ENCODE peak calls at places on chromosomes 12 and 14, in five cellular contexts. F, Y, P, T and I are unnamed samples.

GRCh38 chr12:128810182-128811127 is 13.3 kb downstream of the SLC15A4 start:
- DNase-seq in P (no peak), F (no peak), T (no peak), Y (no peak), I (no peak)

GRCh38 chr14:50839048-50839447 is 8.1 kb upstream of the NIN start:
- DNase-seq in Y (peak), F (no peak), P (no peak), T (peak), I (no peak)

GRCh38 chr14:64983439-64984310 is 3.0 kb upstream of the FNTB start:
- DNase-seq in Y (peak), T (peak), P (peak), F (peak), I (peak)

GRCh38 chr12:23055004-23055403 is 430.0 kb downstream of the ETNK1 start:
- DNase-seq in P (peak), T (peak), F (no peak), Y (peak), I (peak)

GRCh38 chr14:45249847-45250575 is 3.0 kb downstream of the MIS18BP1 start:
- DNase-seq in Y (peak), T (peak), F (no peak), P (peak), I (no peak)

GRCh38 chr12:111298583-111299436 is 70.1 kb downstream of the PHETA1 start:
- DNase-seq in T (peak), Y (peak), P (peak), F (peak), I (peak)

GRCh38 chr12:79688376-79689040 is 2.3 kb downstream of the PAWR start:
- DNase-seq in P (no peak), Y (no peak), T (no peak), F (no peak), I (no peak)

GRCh38 chr12:91142184-91142583 is 30.9 kb upstream of the LUM start:
- DNase-seq in Y (peak), P (no peak), F (no peak), T (no peak), I (no peak)

GRCh38 chr12:94098466-94098865 is 49.9 kb upstream of the PLXNC1 start:
- DNase-seq in Y (peak), T (no peak), F (no peak), P (no peak), I (no peak)

GRCh38 chr14:55354500-55354899 is 57.1 kb downstream of the ATG14 start:
- DNase-seq in T (peak), P (peak), F (peak), Y (peak), I (peak)

GRCh38 chr12:16920451-16920850 is 314.5 kb upstream of the LMO3 start:
- DNase-seq in F (no peak), P (no peak), Y (no peak), T (no peak), I (no peak)

GRCh38 chr14:91892918-91893527 is 25.7 kb upstream of the TC2N start:
- DNase-seq in P (peak), Y (no peak), F (peak), T (peak), I (peak)

GRCh38 chr14:63701614-63702291 is 26.1 kb downstream of the SGPP1 start:
- DNase-seq in T (no peak), F (no peak), P (peak), Y (no peak), I (no peak)

GRCh38 chr12:10147714-10148403 is 17.9 kb upstream of the CLEC7A start:
- DNase-seq in Y (no peak), T (no peak), P (no peak), F (no peak), I (no peak)

GRCh38 chr12:10140001-10140400 is 10.0 kb upstream of the CLEC7A start:
- DNase-seq in T (peak), F (peak), P (peak), Y (peak), I (peak)

DNA sequence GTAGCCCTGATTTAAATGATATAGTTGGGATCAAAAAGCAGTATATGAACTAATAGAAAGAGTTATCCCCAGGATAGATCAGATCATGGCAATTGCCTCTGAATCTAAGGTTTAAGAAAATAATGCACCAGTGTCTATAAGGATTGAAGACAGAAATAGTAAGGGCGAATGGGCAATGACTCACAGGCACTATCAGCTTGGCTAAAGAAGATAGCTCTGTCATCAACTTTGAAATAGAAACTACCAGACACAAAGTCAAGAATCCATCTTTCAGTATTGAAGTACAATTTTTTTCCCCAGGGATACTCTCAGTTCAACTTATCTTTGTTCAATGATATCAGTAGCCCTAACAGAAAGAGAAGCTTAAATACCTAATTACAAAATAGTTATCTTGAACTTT is 13.2 kb upstream of the CLEC7A start:
- DNase-seq in Y (peak), P (no peak), T (no peak), F (no peak), I (no peak)
- TF ChIP-seq BHLHE40 in Y (no peak), P (no peak), T (no peak), F (no peak), I (no peak)

GRCh38 chr14:102445066-102445465 is 64.5 kb downstream of the ANKRD9 start:
- DNase-seq in Y (no peak), P (no peak), F (no peak), T (no peak), I (no peak)
- TF ChIP-seq BHLHE40 in Y (no peak), P (no peak), F (no peak), T (no peak), I (no peak)

GRCh38 chr12:55933158-55933798 is 2.3 kb downstream of the DGKA start:
- DNase-seq in T (no peak), P (no peak), Y (no peak), F (peak), I (no peak)

GRCh38 chr12:55933799-55934174 is 2.8 kb downstream of the DGKA start:
- DNase-seq in P (no peak), F (no peak), Y (no peak), T (no peak), I (no peak)

GRCh38 chr12:55931317-55931779 is 386 bp downstream of the DGKA start:
- DNase-seq in Y (no peak), P (peak), T (no peak), F (peak), I (no peak)

GRCh38 chr12:55931780-55932545 is 1.0 kb downstream of the DGKA start:
- DNase-seq in P (peak), F (peak), T (no peak), Y (peak), I (peak)

GRCh38 chr12:55932546-55932919 is 1.6 kb downstream of the DGKA start:
- DNase-seq in P (no peak), Y (peak), T (no peak), F (no peak), I (no peak)
- TF ChIP-seq BHLHE40 in P (no peak), Y (no peak), T (no peak), F (no peak), I (no peak)

DNA sequence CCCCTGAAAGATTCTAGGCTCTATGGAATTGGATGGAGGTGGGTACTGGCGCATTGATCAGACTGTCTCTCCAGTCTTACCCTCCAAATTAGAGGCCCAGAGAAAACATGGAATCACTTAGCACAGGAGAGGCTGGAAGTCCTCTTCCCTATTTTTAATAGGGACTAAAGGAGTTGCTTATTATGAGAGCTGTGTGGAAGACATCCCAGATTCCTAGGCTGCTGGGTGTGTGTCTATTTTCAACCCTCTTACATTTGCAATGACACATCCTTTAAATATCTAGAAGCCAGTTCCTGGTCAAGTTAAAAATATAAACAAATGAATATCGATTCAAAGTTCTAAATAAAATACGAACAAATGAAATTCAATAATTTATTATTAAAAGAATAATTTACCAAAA is 58.3 kb upstream of the ARID2 start:
- DNase-seq in P (no peak), F (no peak), Y (peak), T (no peak), I (no peak)
- TF ChIP-seq BHLHE40 in P (no peak), F (no peak), Y (no peak), T (no peak), I (no peak)

DNA sequence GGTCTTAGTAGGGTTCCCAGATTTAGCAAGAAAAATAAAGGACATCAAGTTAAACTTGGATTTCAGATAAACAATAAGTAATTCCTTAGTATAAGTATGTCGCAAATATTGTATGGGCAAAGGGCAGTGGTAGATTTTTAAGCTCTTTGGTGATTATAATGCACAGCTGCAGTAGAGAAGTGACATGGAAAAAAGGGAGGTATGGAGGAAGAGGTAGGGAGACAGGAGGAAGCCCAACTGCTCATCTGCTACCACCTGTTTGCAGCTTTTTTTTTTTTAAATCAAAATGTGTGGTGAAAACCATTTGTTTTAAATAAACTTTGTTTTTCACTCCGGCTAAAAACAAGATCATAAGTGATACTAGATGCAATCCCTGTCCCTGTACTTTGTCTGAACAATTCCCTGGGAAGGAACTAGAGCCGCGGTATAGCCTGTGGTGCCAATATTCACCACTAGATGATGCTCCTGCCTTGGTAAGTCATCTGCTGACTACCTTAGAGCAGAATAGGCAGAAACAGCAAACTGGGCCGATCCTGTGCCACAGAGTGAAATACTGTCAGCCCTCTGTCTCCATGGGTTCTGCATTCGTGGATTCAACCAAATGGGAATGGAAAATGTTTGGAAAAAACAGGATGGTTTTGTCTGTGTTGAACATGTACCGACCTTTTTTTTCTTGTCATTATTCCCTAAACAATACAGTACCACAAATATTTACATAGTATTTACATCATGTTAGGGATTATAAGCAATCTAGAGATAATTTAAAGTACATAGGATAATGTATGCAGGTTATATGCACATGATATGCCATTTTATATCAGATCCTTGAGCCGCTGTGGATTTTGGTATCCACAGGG is 62.4 kb upstream of the PLBD1 start:
- DNase-seq in P (peak), F (peak), Y (peak), T (peak), I (peak)
- TF ChIP-seq BHLHE40 in P (no peak), F (no peak), Y (no peak), T (no peak), I (no peak)

DNA sequence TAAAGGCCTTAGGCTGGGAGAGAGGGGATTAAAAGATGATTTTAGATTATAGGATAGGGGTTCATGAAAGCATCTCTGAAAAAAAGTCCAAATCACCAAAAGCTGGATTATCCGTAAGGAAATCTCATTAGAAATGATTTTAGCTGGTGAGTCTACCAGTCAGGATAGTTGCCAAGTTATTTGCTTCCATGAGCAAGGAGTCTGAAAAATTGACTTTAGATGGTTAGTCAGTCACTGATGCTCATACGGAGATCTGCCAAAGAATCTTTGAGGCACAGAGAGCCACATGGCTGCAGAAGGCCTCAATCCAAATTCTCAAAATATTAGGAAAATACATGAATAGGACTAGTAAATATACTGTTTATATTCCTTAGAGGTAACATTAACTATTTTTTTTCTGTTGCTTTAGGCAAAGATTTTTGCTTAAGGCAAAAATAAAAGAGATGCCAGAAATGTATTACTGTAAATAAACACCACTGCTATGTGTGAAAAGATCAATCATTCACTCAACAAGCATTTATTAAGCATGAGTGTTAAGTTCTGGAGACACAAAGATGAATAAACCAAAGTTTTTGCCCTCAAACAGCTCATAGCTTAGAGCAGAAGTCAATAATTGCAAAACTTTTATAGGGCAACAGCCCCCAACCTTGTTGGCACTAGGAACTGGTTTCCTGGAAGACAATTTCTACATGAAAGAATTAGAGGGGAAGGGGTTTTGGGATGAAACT is 105.2 kb downstream of the BBS10 start:
- DNase-seq in P (no peak), Y (peak), F (no peak), T (no peak), I (no peak)
- TF ChIP-seq BHLHE40 in P (no peak), Y (no peak), F (no peak), T (no peak), I (no peak)

DNA sequence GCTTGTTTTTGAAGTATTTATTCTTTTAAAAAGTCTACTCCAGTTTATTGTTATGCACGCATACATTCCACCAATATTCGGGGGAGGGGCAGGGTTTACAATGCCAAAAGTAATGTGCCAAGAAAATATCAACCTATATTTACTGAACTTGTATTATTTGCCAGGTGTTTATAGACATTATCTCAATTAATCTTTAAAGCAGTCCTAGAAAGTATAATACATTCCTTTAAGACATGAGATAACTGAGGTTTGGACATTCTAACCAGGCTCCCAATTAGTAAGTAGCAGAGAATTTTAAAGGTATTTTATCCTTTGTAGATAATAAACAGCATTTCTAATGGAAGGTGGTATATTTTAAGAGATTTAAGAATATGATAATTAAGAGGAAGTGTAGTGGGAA is 124.5 kb upstream of the LRIG3 start:
- DNase-seq in P (no peak), Y (no peak), T (no peak), F (no peak), I (no peak)
- TF ChIP-seq BHLHE40 in P (no peak), Y (no peak), T (no peak), F (no peak), I (no peak)